ENCODE peak calls at places on chromosome 6, in seven cellular contexts. C is neural progenitor cell, E is cardiac muscle cell, B is WTC11, W is Calu3, L is heart left ventricle, D is mesothelial cell of epicardium. U is an unnamed sample.
A peak's percentile ranks its signal among the peaks of the same experiment; 100 is the strongest.

GRCh38 chr6:138692978-138693909 is 80.3 kb upstream of the CCDC28A start:
- DNase-seq in E (peak; percentile 74), C (peak; percentile 88), B (peak; percentile 83), W (peak; percentile 79), D (no peak), L (peak; percentile 54), U (peak; percentile 49)

GRCh38 chr6:25360611-25361010 is 81.4 kb downstream of the CARMIL1 start:
- DNase-seq in C (no peak), E (peak; percentile 75), W (no peak), D (no peak), B (no peak), L (no peak), U (no peak)

GRCh38 chr6:43842231-43842794 is 72.3 kb downstream of the VEGFA start:
- DNase-seq in C (no peak), E (peak; percentile 24), B (no peak), D (no peak), W (no peak), L (no peak), U (no peak)

GRCh38 chr6:55953384-55953783 is 78.0 kb upstream of the BMP5 start:
- DNase-seq in E (peak; percentile 75), B (no peak), L (no peak), D (no peak), C (no peak), W (no peak), U (no peak)

GRCh38 chr6:33123732-33124524 is 48.1 kb downstream of the HLA-DPB1 start:
- DNase-seq in D (no peak), B (no peak), E (peak; percentile 58), W (peak; percentile 25), L (no peak), C (peak; percentile 84), U (peak; percentile 28)

GRCh38 chr6:167462913-167463312 is 138.0 kb downstream of the TTLL2 start:
- DNase-seq in L (no peak), D (no peak), B (no peak), E (no peak), C (peak; percentile 9), W (no peak), U (no peak)

GRCh38 chr6:160226118-160226541 is 32.5 kb downstream of the SLC22A2 start:
- DNase-seq in C (no peak), E (peak; percentile 43), D (no peak), B (no peak), L (no peak), W (no peak), U (no peak)

GRCh38 chr6:40999498-41000070 is 39.4 kb downstream of the UNC5CL start:
- DNase-seq in W (peak; percentile 62), E (peak; percentile 79), L (peak; percentile 68), C (peak; percentile 53), D (no peak), B (peak; percentile 72), U (peak; percentile 31)

GRCh38 chr6:33620158-33620583 is 951 bp upstream of the ITPR3 start:
- DNase-seq in E (no peak), B (no peak), D (peak; percentile 48), L (no peak), W (peak; percentile 70), C (peak; percentile 53), U (no peak)

GRCh38 chr6:106254636-106255035 is 70.9 kb downstream of the ATG5 start:
- DNase-seq in E (peak; percentile 79), L (no peak), D (no peak), C (no peak), W (no peak), B (no peak), U (no peak)

GRCh38 chr6:35417979-35418661 is 34.0 kb upstream of the FANCE start:
- DNase-seq in L (no peak), W (no peak), D (no peak), C (no peak), E (no peak), B (no peak), U (no peak)

GRCh38 chr6:35413911-35414310 is 38.2 kb upstream of the FANCE start:
- DNase-seq in B (no peak), L (no peak), D (no peak), C (no peak), E (no peak), W (no peak), U (no peak)

GRCh38 chr6:35415065-35415880 is 36.9 kb upstream of the FANCE start:
- DNase-seq in W (peak; percentile 77), E (peak; percentile 89), C (peak; percentile 80), D (peak; percentile 65), B (peak; percentile 64), L (peak; percentile 68), U (peak; percentile 34)

GRCh38 chr6:35419961-35420360 is 32.2 kb upstream of the FANCE start:
- DNase-seq in B (no peak), L (no peak), W (no peak), E (no peak), D (no peak), C (no peak), U (no peak)

GRCh38 chr6:35419431-35419830 is 32.7 kb upstream of the FANCE start:
- DNase-seq in W (no peak), E (peak; percentile 74), C (peak; percentile 44), B (no peak), L (no peak), D (no peak), U (no peak)
- TF ChIP-seq CTCF in W (no peak), E (peak; percentile 47), C (peak; percentile 33), B (no peak), L (no peak), D (no peak), U (peak; percentile 23)

DNA sequence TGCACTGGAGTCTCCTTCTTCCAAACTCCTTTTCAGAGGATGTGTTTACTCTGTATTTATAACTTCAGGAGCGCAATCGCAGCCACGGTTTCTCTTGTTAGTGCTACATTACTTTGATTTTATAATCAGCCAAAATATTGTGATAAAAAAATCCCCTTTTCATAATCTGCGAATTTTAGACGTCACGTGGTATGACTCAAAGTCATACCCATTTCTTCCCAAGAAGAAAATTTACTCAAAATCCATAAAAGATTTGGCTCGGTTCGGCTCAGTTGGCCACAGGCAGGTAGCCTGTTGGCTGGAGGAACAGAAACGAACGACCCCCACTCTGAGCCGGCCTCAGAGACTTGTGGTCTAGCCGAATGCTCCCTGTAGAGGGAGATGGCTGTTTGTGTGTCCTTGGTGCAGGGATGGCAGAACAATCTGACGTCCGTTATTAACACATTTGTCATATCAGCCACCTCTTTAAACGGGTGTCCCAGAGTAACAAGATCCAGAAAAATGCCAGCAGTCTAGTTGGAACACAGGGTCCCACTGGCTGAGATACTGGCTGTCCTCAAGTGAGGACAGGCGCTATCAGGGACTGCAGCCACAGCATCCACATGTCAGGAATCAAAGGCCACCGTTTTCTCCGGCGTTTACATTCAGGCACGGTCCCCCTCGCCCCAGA is 247.6 kb downstream of the DLL1 start:
- DNase-seq in E (no peak), C (no peak), D (no peak), W (no peak), B (no peak), L (no peak), U (no peak)
- TF ChIP-seq CTCF in E (no peak), C (no peak), D (no peak), W (no peak), B (no peak), L (peak; percentile 42), U (no peak)

GRCh38 chr6:154656660-154657059 is 76.6 kb upstream of the SCAF8 start:
- DNase-seq in B (no peak), W (no peak), E (no peak), L (no peak), D (no peak), C (no peak), U (no peak)

GRCh38 chr6:154661751-154662150 is 71.5 kb upstream of the SCAF8 start:
- DNase-seq in E (no peak), W (no peak), D (no peak), C (no peak), L (no peak), B (no peak), U (no peak)
- TF ChIP-seq CTCF in E (no peak), W (no peak), D (no peak), C (no peak), L (no peak), B (no peak), U (no peak)

DNA sequence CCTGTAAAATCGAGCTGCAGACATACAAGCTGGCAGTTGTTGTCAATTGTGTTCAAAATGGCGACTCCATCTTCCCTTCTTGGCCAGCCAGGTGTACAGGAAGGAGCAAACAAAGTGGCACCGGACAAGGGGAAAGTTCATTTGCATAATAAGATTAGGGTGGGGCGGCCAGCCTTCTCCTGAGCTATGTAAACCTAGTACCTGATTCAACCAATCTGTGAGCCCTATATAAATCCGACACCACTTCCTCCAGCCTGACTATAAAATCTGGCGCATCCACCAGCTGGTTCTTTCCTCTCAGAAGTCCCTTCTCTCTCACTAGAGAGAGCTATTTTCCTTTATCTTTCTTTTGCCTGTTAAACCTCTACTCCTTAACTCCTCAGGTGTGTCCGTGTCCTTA is 8.1 kb upstream of the HBS1L start:
- DNase-seq in D (no peak), C (no peak), E (no peak), B (no peak), W (no peak), L (no peak), U (no peak)
- TF ChIP-seq CTCF in D (no peak), C (no peak), E (no peak), B (no peak), W (no peak), L (no peak), U (no peak)